ENCODE peak calls at places on chromosomes 5 and 9, in five cellular contexts. A, X, C, M and N are unnamed samples.

GRCh38 chr5:172923539-172923938 is 35.7 kb upstream of the RPL26L1 start:
- DNase-seq in X (no peak), C (no peak), M (no peak), A (no peak), N (no peak)

GRCh38 chr9:108417726-108418125 is 438.1 kb downstream of the ACTL7B start:
- DNase-seq in X (no peak), M (peak; percentile 21), C (no peak), A (no peak), N (no peak)

GRCh38 chr9:13266172-13266571 is 13.3 kb downstream of the MPDZ start:
- DNase-seq in X (no peak), M (peak; percentile 60), C (no peak), A (no peak), N (no peak)

GRCh38 chr5:150946351-150946905 is 41.6 kb upstream of the ZNF300 start:
- DNase-seq in X (peak; percentile 58), C (peak; percentile 87), A (peak; percentile 77), M (peak; percentile 37), N (peak; percentile 67)

GRCh38 chr5:88683506-88684135 is 199.4 kb downstream of the MEF2C start:
- DNase-seq in C (no peak), X (peak; percentile 76), A (no peak), M (peak; percentile 28), N (no peak)

GRCh38 chr9:96567203-96567700 is 52.4 kb downstream of the CDC14B start:
- DNase-seq in M (peak; percentile 70), A (no peak), X (peak; percentile 43), C (peak; percentile 35), N (no peak)

GRCh38 chr5:66603164-66603563 is 7.0 kb downstream of the MAST4 start:
- DNase-seq in X (no peak), A (no peak), C (no peak), M (no peak), N (no peak)

GRCh38 chr5:130166839-130167490 is 262.7 kb downstream of the CHSY3 start:
- DNase-seq in A (no peak), M (no peak), X (peak; percentile 12), C (no peak), N (no peak)

GRCh38 chr9:87588339-87588738 is 90.7 kb downstream of the DAPK1 start:
- DNase-seq in M (no peak), X (no peak), A (no peak), C (no peak), N (no peak)

GRCh38 chr5:115946655-115947054 is 15.6 kb upstream of the LVRN start:
- DNase-seq in C (no peak), X (no peak), M (peak; percentile 84), A (no peak), N (no peak)

GRCh38 chr5:160555836-160556660 is 134.4 kb downstream of the PTTG1 start:
- DNase-seq in A (no peak), X (no peak), M (peak; percentile 20), C (no peak), N (peak; percentile 58)

GRCh38 chr5:151556808-151557207 is 34.3 kb downstream of the FAT2 start:
- DNase-seq in M (no peak), X (no peak), C (no peak), A (no peak), N (no peak)

GRCh38 chr5:141524604-141525597 is 36.0 kb downstream of the PCDHGC5 start:
- DNase-seq in M (peak; percentile 100), A (peak; percentile 80), C (peak; percentile 84), X (peak; percentile 99), N (peak; percentile 87)

GRCh38 chr5:437281-437771 is 5.7 kb upstream of the EXOC3 start:
- DNase-seq in A (no peak), C (no peak), X (no peak), M (no peak), N (no peak)

GRCh38 chr5:157271740-157272271 is 5.9 kb downstream of the CYFIP2 start:
- DNase-seq in X (no peak), C (no peak), M (no peak), A (peak; percentile 66), N (peak; percentile 63)

GRCh38 chr5:120457839-120458507 is 6.1 kb upstream of the PRR16 start:
- DNase-seq in C (peak; percentile 81), X (peak; percentile 57), A (peak; percentile 73), M (peak; percentile 76), N (peak; percentile 82)

GRCh38 chr9:101119206-101119819 is 90.8 kb downstream of the PLPPR1 start:
- DNase-seq in A (peak; percentile 38), M (peak; percentile 62), X (peak; percentile 56), C (peak; percentile 21), N (peak; percentile 52)

GRCh38 chr5:94240616-94241287 is 377.7 kb downstream of the KIAA0825 start:
- DNase-seq in X (no peak), M (peak; percentile 63), C (peak; percentile 10), A (no peak), N (no peak)

GRCh38 chr5:65395526-65396155 is 86.1 kb downstream of the ADAMTS6 start:
- DNase-seq in M (peak; percentile 40), A (no peak), C (no peak), X (no peak), N (no peak)

GRCh38 chr5:123490974-123491373 is 21.0 kb upstream of the CSNK1G3 start:
- DNase-seq in X (no peak), C (no peak), M (no peak), A (no peak), N (no peak)

GRCh38 chr5:112240011-112240410 is 179.1 kb downstream of the EPB41L4A start:
- DNase-seq in A (no peak), M (peak; percentile 5), X (no peak), C (no peak), N (no peak)

GRCh38 chr5:66875325-66875724 is 279.1 kb downstream of the MAST4 start:
- DNase-seq in X (no peak), M (no peak), A (no peak), C (no peak), N (no peak)

GRCh38 chr5:57831942-57832341 is 349.3 kb upstream of the ACTBL2 start:
- DNase-seq in A (no peak), X (no peak), M (no peak), C (no peak), N (no peak)

GRCh38 chr9:37329576-37329975 is 92.9 kb upstream of the GRHPR start:
- DNase-seq in M (peak; percentile 57), A (no peak), C (no peak), X (peak; percentile 81), N (no peak)

GRCh38 chr9:134242706-134243105 is 78.3 kb upstream of the RNU6ATAC start:
- DNase-seq in X (no peak), C (no peak), M (no peak), A (no peak), N (no peak)

GRCh38 chr9:124831642-124832364 is 21.5 kb upstream of the WDR38 start:
- DNase-seq in A (no peak), X (no peak), C (peak; percentile 70), M (no peak), N (no peak)

GRCh38 chr9:81599837-81600236 is 89.5 kb downstream of the TLE1 start:
- DNase-seq in A (no peak), X (no peak), M (no peak), C (no peak), N (no peak)

GRCh38 chr5:39691993-39692392 is 267.2 kb upstream of the DAB2 start:
- DNase-seq in A (no peak), M (no peak), C (no peak), X (no peak), N (no peak)

GRCh38 chr5:93677344-93678021 is 63.9 kb downstream of the POU5F2 start:
- DNase-seq in M (peak; percentile 82), X (peak; percentile 84), C (peak; percentile 20), A (peak; percentile 56), N (peak; percentile 53)

GRCh38 chr5:131475416-131476045 is 159.5 kb downstream of the RAPGEF6 start:
- DNase-seq in A (no peak), M (peak; percentile 44), C (no peak), X (no peak), N (no peak)

GRCh38 chr5:74632947-74633356 is 7.6 kb downstream of the ENC1 start:
- DNase-seq in A (no peak), M (peak; percentile 68), X (no peak), C (no peak), N (no peak)

GRCh38 chr5:150124596-150124995 is 31.0 kb downstream of the PDGFRB start:
- DNase-seq in M (no peak), C (no peak), A (no peak), X (no peak), N (no peak)

GRCh38 chr5:32088214-32088613 is 85.9 kb downstream of the GOLPH3 start:
- DNase-seq in X (no peak), M (no peak), A (no peak), C (no peak), N (no peak)

GRCh38 chr5:168886153-168886552 is 307.0 kb upstream of the PANK3 start:
- DNase-seq in A (no peak), C (no peak), M (no peak), X (no peak), N (no peak)
- H3K4me1 ChIP-seq in A (no peaks in the 10 kb centered on the region), C (no peaks in the 10 kb centered on the region), M (peaks cover 18% of the 10 kb centered on the region), X (no peaks in the 10 kb centered on the region), N (no peaks in the 10 kb centered on the region)

GRCh38 chr9:106878081-106878837 is 15.3 kb downstream of the ZNF462 start:
- DNase-seq in M (no peak), A (no peak), C (no peak), X (no peak), N (no peak)

GRCh38 chr9:106877345-106877744 is 14.4 kb downstream of the ZNF462 start:
- DNase-seq in C (no peak), M (no peak), A (no peak), X (no peak), N (no peak)

GRCh38 chr9:106874031-106874430 is 11.1 kb downstream of the ZNF462 start:
- DNase-seq in X (no peak), M (no peak), C (no peak), A (no peak), N (no peak)

GRCh38 chr9:106874657-106875056 is 11.7 kb downstream of the ZNF462 start:
- DNase-seq in M (no peak), X (no peak), C (no peak), A (no peak), N (no peak)

DNA sequence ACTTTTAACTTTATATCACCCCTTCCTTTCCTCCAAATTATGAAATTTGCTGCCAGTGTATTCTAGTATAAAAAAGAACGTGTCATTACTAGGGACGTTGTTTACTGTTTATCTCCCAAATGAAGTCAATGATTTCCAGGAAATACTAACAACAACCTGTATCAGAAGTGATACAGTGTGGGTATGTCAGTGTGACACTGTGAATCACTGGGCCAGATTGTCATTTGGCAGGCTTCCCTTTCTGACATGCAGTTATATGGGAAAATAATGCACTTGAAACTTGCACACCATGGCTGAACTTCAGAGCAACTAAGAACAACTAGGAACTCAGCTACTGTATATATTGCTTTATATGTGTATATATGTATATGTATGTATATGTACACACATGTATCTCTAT is 12.6 kb downstream of the ZNF462 start:
- DNase-seq in X (no peak), M (no peak), C (no peak), A (no peak), N (no peak)
- H3K4me1 ChIP-seq in X (peaks cover 5% of the 10 kb centered on the region), M (peaks cover 9% of the 10 kb centered on the region), C (peaks cover 86% of the 10 kb centered on the region), A (peaks cover 21% of the 10 kb centered on the region), N (peaks cover 52% of the 10 kb centered on the region)

GRCh38 chr5:44390332-44390731 is 1.1 kb upstream of the FGF10 start:
- DNase-seq in M (no peak), X (no peak), A (no peak), C (no peak), N (no peak)
- H3K4me1 ChIP-seq in M (no peaks in the 10 kb centered on the region), X (peaks cover 13% of the 10 kb centered on the region), A (peaks cover 9% of the 10 kb centered on the region), C (peaks cover 5% of the 10 kb centered on the region), N (peaks cover 8% of the 10 kb centered on the region)

GRCh38 chr9:5485365-5486085 is 24.8 kb upstream of the PDCD1LG2 start:
- DNase-seq in C (no peak), A (no peak), X (no peak), M (no peak), N (no peak)
- H3K4me1 ChIP-seq in C (no peaks in the 10 kb centered on the region), A (peaks cover 16% of the 10 kb centered on the region), X (no peaks in the 10 kb centered on the region), M (no peaks in the 10 kb centered on the region), N (peaks cover 7% of the 10 kb centered on the region)